ENCODE peak calls at places on chromosome 9, in four cellular contexts. J, U, X and B are unnamed samples.

GRCh38 chr9:109935406-109936087 is 155.5 kb downstream of the PALM2AKAP2 start:
- DNase-seq in J (no peak), U (no peak), X (no peak), B (no peak)

GRCh38 chr9:128113526-128114325 is 13.8 kb downstream of the PTGES2 start:
- DNase-seq in J (no peak), U (no peak), X (no peak), B (no peak)

GRCh38 chr9:121975801-121976277 is 117.3 kb downstream of the TTLL11 start:
- DNase-seq in U (no peak), J (peak), X (no peak), B (no peak)

GRCh38 chr9:98943682-98944129 is at the start of gene COL15A1:
- DNase-seq in U (peak), J (peak), X (no peak), B (no peak)

GRCh38 chr9:63817622-63818518 is 1467.1 kb downstream of the FOXD4L5 start:
- DNase-seq in U (peak), J (no peak), X (peak), B (no peak)

GRCh38 chr9:109466623-109467590 is 31.2 kb downstream of the PTPN3 start:
- DNase-seq in X (peak), U (no peak), J (peak), B (no peak)

GRCh38 chr9:92377904-92378303 is 26.5 kb downstream of the OGN start:
- DNase-seq in J (no peak), U (no peak), X (no peak), B (no peak)

GRCh38 chr9:17422994-17423680 is 155.7 kb upstream of the SH3GL2 start:
- DNase-seq in U (no peak), J (no peak), X (no peak), B (no peak)

GRCh38 chr9:88748566-88749238 is 213.7 kb downstream of the NXNL2 start:
- DNase-seq in X (peak), J (no peak), U (peak), B (no peak)

DNA sequence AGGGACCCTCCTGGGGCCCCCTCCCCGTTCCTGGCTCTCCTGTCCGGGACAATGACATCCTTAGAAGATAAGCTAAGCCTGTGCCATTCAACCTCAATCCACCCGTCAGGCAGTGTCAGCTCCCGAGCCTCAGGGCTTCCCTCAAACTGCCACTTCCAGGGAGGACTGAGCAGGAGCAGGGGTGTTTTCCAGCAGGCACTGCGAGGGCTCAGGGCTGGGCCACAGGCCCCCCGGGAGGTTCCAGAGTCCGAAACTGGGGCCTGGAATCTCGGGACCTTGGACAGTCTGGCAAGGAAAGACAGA is 26.2 kb downstream of the LHX3 start:
- DNase-seq in X (no peak), J (no peak), U (peak), B (no peak)
- TF ChIP-seq EZH2 in X (no peak), J (no peak), U (no peak), B (no peak)

GRCh38 chr9:95027914-95028854 is 289.3 kb downstream of the FANCC start:
- DNase-seq in X (no peak), U (no peak), J (peak), B (no peak)
- H3K27ac ChIP-seq in X (no peak), U (no peak), J (peak), B (peak)

GRCh38 chr9:129235931-129236331 is 57.9 kb upstream of the IER5L start:
- DNase-seq in U (no peak), J (no peak), X (peak), B (no peak)
- H3K4me3 ChIP-seq in U (no peak), J (no peak), X (no peak), B (no peak)

GRCh38 chr9:136204086-136204805 is 682 bp downstream of the LHX3 start:
- DNase-seq in X (no peak), U (no peak), J (no peak), B (no peak)

GRCh38 chr9:136201609-136202448 is 3.1 kb downstream of the LHX3 start:
- DNase-seq in U (peak), X (no peak), J (no peak), B (no peak)

GRCh38 chr9:136202449-136203405 is 2.2 kb downstream of the LHX3 start:
- DNase-seq in X (no peak), U (no peak), J (no peak), B (no peak)

GRCh38 chr9:136204838-136205706 is at the start of gene LHX3:
- DNase-seq in J (no peak), X (no peak), U (peak), B (no peak)

DNA sequence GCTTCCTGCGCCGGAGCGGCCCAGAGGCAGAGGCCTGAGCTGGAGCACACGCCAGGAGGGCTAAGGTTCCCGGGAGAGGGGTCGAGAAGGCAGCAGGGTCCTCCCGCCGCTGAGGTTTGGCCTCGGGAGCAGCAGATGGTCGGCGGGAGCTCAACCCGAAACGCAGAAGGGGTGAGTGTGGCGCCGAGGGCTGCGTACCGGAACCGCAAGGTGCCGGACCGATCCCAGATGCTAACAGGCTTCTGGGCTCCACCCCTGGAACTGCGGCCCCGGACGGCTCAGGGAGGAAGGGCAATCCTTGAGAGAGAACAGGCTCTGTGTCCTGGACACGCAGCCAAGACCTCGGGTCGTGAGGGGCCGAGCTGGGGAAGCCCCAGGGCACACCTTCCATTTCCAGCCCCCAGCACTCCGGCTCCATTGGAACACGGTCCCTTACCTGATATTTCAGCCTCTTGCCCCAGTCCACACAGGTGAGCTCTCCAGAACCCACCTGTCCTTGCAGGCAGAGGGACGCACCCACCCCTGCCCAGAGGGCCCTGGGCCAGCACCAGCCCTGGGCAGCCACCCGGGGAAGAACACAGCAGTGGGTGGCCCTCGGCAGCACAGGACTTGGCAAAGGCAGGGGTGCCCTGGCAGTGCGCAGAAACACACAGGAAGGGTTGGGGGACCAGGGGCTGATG is 1.4 kb downstream of the LHX3 start:
- DNase-seq in J (no peak), U (no peak), X (no peak), B (no peak)
- TF ChIP-seq EZH2 in J (no peak), U (peak), X (no peak), B (peak)

GRCh38 chr9:37373621-37374020 is 48.9 kb upstream of the GRHPR start:
- DNase-seq in X (no peak), U (peak), J (no peak), B (no peak)

GRCh38 chr9:37374892-37375291 is 47.6 kb upstream of the GRHPR start:
- DNase-seq in J (no peak), U (no peak), X (no peak), B (no peak)

GRCh38 chr9:37371565-37372464 is 50.7 kb upstream of the GRHPR start:
- DNase-seq in J (no peak), X (no peak), U (no peak), B (no peak)

GRCh38 chr9:37370968-37371563 is 51.4 kb upstream of the GRHPR start:
- DNase-seq in X (no peak), J (no peak), U (no peak), B (no peak)

DNA sequence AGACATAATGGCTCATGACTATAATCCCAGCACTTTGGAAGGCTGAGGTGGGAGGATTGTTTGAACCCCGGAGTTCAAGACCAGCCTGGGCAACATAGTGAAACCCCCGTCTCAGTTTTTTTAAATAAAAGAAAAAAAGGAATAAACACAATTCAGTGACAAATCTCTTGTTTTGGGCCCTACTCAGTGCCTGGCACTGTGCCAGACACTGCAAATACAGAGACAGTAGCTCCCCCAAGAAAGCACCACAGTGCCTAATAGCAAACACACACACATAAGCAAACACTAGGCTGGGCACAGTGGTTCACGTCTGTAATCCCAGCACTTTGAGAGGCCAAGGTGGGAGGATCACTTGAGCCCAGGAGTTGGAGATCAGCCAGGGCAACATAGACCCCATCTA is 49.7 kb upstream of the GRHPR start:
- DNase-seq in U (no peak), J (no peak), X (no peak), B (no peak)
- H3K27ac ChIP-seq in U (no peak), J (no peak), X (no peak), B (no peak)

GRCh38 chr9:113702423-113702755 is 173.7 kb upstream of the ZNF618 start:
- DNase-seq in J (no peak), X (no peak), U (no peak), B (no peak)

GRCh38 chr9:113708821-113709713 is 167.0 kb upstream of the ZNF618 start:
- DNase-seq in U (no peak), X (no peak), J (no peak), B (no peak)

GRCh38 chr9:113707953-113708695 is 168.0 kb upstream of the ZNF618 start:
- DNase-seq in X (no peak), J (no peak), U (no peak), B (no peak)

GRCh38 chr9:113705306-113705937 is 170.7 kb upstream of the ZNF618 start:
- DNase-seq in X (no peak), U (no peak), J (no peak), B (no peak)

GRCh38 chr9:113705938-113706519 is 170.1 kb upstream of the ZNF618 start:
- DNase-seq in U (no peak), J (no peak), X (no peak), B (no peak)
- H3K4me3 ChIP-seq in U (no peak), J (no peak), X (no peak), B (no peak)

GRCh38 chr9:4301302-4301701 is 1.4 kb upstream of the GLIS3 start:
- DNase-seq in U (no peak), X (no peak), J (peak), B (no peak)

GRCh38 chr9:4297151-4297794 is 2.6 kb downstream of the GLIS3 start:
- DNase-seq in U (peak), J (peak), X (peak), B (no peak)

GRCh38 chr9:4298255-4299005 is 1.4 kb downstream of the GLIS3 start:
- DNase-seq in X (peak), U (peak), J (peak), B (no peak)

GRCh38 chr9:4297795-4298254 is 2.0 kb downstream of the GLIS3 start:
- DNase-seq in X (peak), J (peak), U (peak), B (no peak)

GRCh38 chr9:4299006-4299795 is 667 bp downstream of the GLIS3 start:
- DNase-seq in X (peak), U (peak), J (peak), B (no peak)
- TF ChIP-seq EZH2 in X (no peak), U (peak), J (no peak), B (no peak)

GRCh38 chr9:133342570-133342969 is 5.4 kb downstream of the MED22 start:
- DNase-seq in U (no peak), J (no peak), X (no peak), B (no peak)

GRCh38 chr9:133340916-133341315 is 4.9 kb upstream of the SURF6 start:
- DNase-seq in U (no peak), X (no peak), J (no peak), B (no peak)

GRCh38 chr9:133342083-133342406 is 5.9 kb downstream of the MED22 start:
- DNase-seq in X (no peak), U (peak), J (no peak), B (no peak)

GRCh38 chr9:133340256-133340655 is 4.3 kb upstream of the SURF6 start:
- DNase-seq in U (no peak), J (no peak), X (no peak), B (no peak)

GRCh38 chr9:133341369-133342082 is 5.5 kb upstream of the SURF6 start:
- DNase-seq in X (no peak), J (no peak), U (no peak), B (no peak)
- H3K27ac ChIP-seq in X (no peak), J (no peak), U (no peak), B (no peak)

DNA sequence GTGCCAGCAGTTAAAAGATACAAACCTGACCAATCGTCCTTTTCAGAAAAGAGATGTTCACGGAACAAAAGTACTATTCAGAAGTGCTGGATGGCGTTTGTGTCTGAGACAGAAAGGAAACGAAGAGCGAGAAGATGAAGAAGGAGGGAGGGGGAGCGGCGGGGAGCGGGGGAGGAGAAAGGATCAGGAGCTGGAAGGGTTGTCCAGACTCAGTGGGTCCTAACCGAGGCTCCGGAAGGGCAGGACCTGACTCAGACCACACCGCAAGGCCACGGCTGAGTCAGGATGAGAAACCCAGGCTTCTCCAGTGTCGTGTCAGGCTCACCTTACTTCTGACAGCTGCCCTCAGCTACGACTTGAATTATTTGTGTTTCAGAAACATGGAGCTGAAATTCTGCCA is 46.2 kb downstream of the PAX5 start:
- DNase-seq in X (peak), U (peak), J (peak), B (no peak)
- H3K4me3 ChIP-seq in X (no peak), U (peak), J (no peak), B (no peak)

GRCh38 chr9:38619556-38620447 is 594 bp downstream of the ANKRD18A start:
- DNase-seq in J (peak), U (peak), X (peak), B (no peak)
- TF ChIP-seq EZH2 in J (no peak), U (peak), X (no peak), B (no peak)